ENCODE peak calls at places on chromosome 22, in seven cellular contexts. H is fibroblast of pulmonary artery, U is tibial nerve, J is IMR-90, Z is fibroblast of lung, D is fibroblast of mammary gland, E is HFFc6. R is an unnamed sample.
A peak's percentile ranks its signal among the peaks of the same experiment; 100 is the strongest.

GRCh38 chr22:41603873-41604332 is 14.3 kb upstream of the PMM1 start:
- DNase-seq in J (no peak), D (no peak), E (no peak), H (no peak), U (no peak), Z (peak; percentile 25), R (no peak)

GRCh38 chr22:46606886-46607285 is 13.3 kb upstream of the GRAMD4 start:
- DNase-seq in D (no peak), U (no peak), J (no peak), Z (no peak), E (no peak), H (no peak), R (no peak)

GRCh38 chr22:36455571-36456458 is 25.6 kb downstream of the TXN2 start:
- DNase-seq in H (no peak), D (no peak), E (no peak), Z (no peak), J (no peak), U (no peak), R (no peak)

GRCh38 chr22:40407021-40407761 is 36.8 kb downstream of the SGSM3 start:
- DNase-seq in U (no peak), E (no peak), J (no peak), D (no peak), Z (no peak), H (no peak), R (no peak)

GRCh38 chr22:46352691-46353386 is 17.3 kb downstream of the TRMU start:
- DNase-seq in J (peak; percentile 26), E (no peak), U (no peak), Z (peak; percentile 58), D (peak; percentile 40), H (peak; percentile 11), R (no peak)

GRCh38 chr22:21032037-21032842 is at the start of gene SLC7A4:
- DNase-seq in U (no peak), J (no peak), D (no peak), H (no peak), Z (no peak), E (no peak), R (no peak)

GRCh38 chr22:30655532-30655931 is 12.1 kb downstream of the DUSP18 start:
- DNase-seq in H (no peak), U (no peak), E (no peak), Z (no peak), J (no peak), D (no peak), R (no peak)

GRCh38 chr22:31133911-31134310 is 6.4 kb downstream of the PLA2G3 start:
- DNase-seq in E (no peak), U (no peak), D (no peak), Z (no peak), J (no peak), H (no peak), R (no peak)

GRCh38 chr22:28013611-28014010 is 94.6 kb upstream of the PITPNB start:
- DNase-seq in D (no peak), Z (no peak), E (no peak), U (no peak), H (no peak), J (no peak), R (no peak)

GRCh38 chr22:37953062-37953436 is 352 bp downstream of the C22orf23 start:
- DNase-seq in D (no peak), J (no peak), U (no peak), H (no peak), E (peak; percentile 33), Z (no peak), R (no peak)

GRCh38 chr22:37957232-37957631 is 3.7 kb downstream of the POLR2F start:
- DNase-seq in J (no peak), D (no peak), E (no peak), U (no peak), H (no peak), Z (no peak), R (no peak)

GRCh38 chr22:37953437-37954179 is at the start of the genes C22orf23 and POLR2F:
- DNase-seq in D (peak; percentile 92), H (peak; percentile 96), Z (peak; percentile 87), U (peak; percentile 90), E (peak; percentile 93), J (peak; percentile 92), R (peak; percentile 70)

DNA sequence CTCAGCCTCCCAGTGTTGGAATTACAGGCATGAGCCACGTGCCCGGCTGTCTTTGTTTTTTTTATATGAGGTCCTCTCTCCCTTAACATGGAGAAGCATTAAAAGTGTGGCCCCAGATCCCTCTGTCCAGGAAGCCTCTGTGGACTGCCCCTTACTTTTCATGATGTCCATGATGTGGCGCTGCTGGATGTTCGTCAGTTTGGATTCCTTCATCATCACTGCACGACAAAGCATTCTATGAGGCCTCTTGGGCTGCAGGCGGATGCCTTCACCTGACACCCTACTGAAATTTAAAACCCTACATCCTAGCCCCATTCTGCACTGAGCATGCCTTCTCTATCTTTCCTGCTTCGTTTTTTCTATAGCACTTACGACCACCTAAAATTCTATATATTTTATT is 2.1 kb downstream of the C22orf23 start:
- DNase-seq in E (no peak), D (peak; percentile 25), U (no peak), J (peak; percentile 32), Z (no peak), H (peak; percentile 25), R (no peak)
- TF ChIP-seq CTCF in E (peak; percentile 22), D (no peak), U (no peak), J (peak; percentile 5), Z (no peak), H (no peak), R (no peak)

DNA sequence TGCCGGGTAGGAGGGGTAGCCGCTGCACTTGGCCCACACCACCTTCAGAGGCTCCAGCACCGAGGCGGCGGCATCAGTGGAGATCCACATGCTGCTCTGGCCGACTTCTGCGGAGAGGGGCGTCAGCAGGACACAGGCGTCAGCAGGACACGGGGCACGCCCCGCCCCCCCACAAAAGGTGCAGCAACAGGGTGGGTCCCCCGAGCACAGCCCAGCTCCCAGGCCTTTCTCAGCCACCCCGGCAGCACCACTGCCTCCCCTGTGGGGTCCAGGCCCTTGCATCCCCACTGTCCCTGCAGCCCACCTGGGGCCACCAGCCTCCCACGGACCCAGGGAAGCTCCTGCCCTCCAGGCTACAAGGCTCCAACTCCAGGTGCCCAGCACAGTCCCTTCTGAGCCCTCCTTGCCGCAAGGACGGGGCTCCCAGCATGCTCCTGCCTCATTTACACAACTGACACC is 51.6 kb downstream of the BRD1 start:
- DNase-seq in E (no peak), H (no peak), Z (no peak), J (no peak), U (no peak), D (no peak), R (no peak)
- TF ChIP-seq CTCF in E (no peak), H (no peak), Z (no peak), J (no peak), U (no peak), D (no peak), R (no peak)

GRCh38 chr22:22464541-22465054 is 43.9 kb downstream of the ZNF280B start:
- DNase-seq in Z (no peak), H (no peak), U (no peak), E (no peak), J (no peak), D (no peak), R (no peak)

GRCh38 chr22:22465094-22465602 is 43.4 kb downstream of the ZNF280B start:
- DNase-seq in E (no peak), Z (no peak), H (no peak), U (no peak), J (no peak), D (no peak), R (no peak)

GRCh38 chr22:22465782-22466181 is 42.8 kb downstream of the ZNF280B start:
- DNase-seq in H (no peak), E (no peak), Z (no peak), J (peak; percentile 10), U (no peak), D (peak; percentile 56), R (no peak)

GRCh38 chr22:22462813-22463567 is 45.6 kb downstream of the ZNF280B start:
- DNase-seq in J (no peak), U (no peak), D (peak; percentile 14), E (no peak), Z (no peak), H (no peak), R (no peak)

GRCh38 chr22:22463855-22464540 is 44.5 kb downstream of the ZNF280B start:
- DNase-seq in H (peak; percentile 79), U (peak; percentile 23), Z (peak; percentile 40), J (peak; percentile 57), D (peak; percentile 64), E (peak; percentile 43), R (peak; percentile 26)
- TF ChIP-seq CTCF in H (peak; percentile 60), U (peak; percentile 60), Z (peak; percentile 55), J (peak; percentile 82), D (peak; percentile 71), E (peak; percentile 93), R (peak; percentile 80)

DNA sequence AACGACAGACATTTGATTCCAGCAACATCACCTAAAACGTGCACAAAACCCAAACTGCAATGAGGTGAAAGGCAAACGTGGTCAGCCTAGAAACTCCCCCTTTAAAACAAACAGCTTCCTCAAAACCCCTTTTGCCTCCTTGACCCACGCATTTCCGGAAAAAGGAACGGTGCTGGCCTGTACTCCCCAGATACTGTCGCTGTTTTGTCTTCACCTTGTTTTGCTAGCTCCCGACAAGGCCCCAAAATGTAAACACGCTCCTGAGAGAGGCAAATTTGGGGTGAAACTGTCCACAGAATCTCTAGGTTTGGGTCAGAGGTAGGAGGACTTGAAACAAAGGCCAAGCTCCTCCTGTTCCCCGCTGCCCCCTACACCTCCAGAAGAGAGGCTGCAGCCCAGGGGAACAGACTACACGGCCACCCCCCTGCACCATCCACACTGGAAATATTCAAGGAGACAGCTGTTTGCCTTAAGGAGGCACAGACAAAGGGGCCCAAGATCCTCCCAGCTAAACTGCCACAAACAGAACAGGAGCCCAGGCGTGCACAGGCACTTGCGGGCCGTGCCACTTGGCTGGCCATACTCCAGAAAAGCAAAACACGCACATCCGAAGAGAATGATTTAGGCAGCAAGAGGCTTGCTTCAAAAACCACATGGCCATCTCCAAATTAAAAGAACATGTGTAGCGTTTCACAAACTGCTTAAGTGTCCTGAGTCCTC is 160.6 kb upstream of the GRK3 start:
- DNase-seq in H (peak; percentile 32), D (peak; percentile 77), E (peak; percentile 34), J (peak; percentile 41), U (no peak), Z (peak; percentile 32), R (no peak)
- TF ChIP-seq CTCF in H (no peak), D (no peak), E (no peak), J (no peak), U (no peak), Z (no peak), R (no peak)

DNA sequence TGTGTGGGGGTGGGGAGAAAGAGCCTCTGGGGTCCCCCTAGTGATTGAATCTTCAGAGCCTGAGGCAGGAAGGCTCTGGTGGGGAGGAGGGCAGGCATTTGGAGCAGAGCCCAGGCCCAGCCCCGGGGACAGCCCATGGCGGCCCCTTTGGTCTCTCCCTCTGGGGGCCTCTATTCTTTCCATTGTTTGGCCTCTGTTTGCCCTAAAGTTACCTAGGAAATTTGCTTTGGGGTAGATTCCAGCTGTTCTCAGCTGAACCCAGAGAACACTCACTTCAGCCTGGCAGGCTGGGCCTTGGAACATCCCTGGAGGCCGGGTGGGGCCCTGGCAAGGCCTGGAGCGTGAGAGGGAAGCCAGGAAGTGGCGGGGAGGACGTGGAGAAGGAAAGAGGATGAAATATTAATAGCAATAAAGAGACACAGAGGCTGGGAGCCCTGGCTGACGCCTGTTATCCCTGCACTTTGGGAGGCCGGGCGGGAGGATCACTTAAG is 22.9 kb upstream of the A4GALT start:
- DNase-seq in U (peak; percentile 77), E (no peak), Z (no peak), D (peak; percentile 94), H (peak; percentile 97), J (no peak), R (no peak)
- TF ChIP-seq CTCF in U (no peak), E (no peak), Z (no peak), D (no peak), H (no peak), J (no peak), R (no peak)